ENCODE peak calls at places on chromosomes 12 and 14, in seven cellular contexts. N is IMR-90, K is H9, W is H1, I is neuronal stem cell, S is mesenchymal stem cell, Q is trophoblast cell. O is an unnamed sample.

GRCh38 chr12:69480698-69481097 is 10.5 kb downstream of the FRS2 start:
- DNase-seq in N (no peak), K (no peak), W (no peak), I (no peak), S (no peak), Q (no peak), O (no peak)

GRCh38 chr14:101478796-101479410 is 82.4 kb upstream of the DIO3 start:
- DNase-seq in N (no peak), K (peak; percentile 20), W (no peak), I (no peak), S (no peak), Q (no peak), O (no peak)

GRCh38 chr14:69037790-69038448 is 58.8 kb upstream of the ACTN1 start:
- DNase-seq in N (peak; percentile 52), K (peak; percentile 75), W (no peak), I (no peak), S (peak; percentile 63), Q (no peak), O (peak; percentile 93)

GRCh38 chr14:105256292-105256960 is 8.1 kb downstream of the BTBD6 start:
- DNase-seq in N (no peak), K (peak; percentile 20), W (no peak), I (no peak), S (no peak), Q (no peak), O (no peak)

GRCh38 chr12:105317942-105318614 is 12.4 kb upstream of the C12orf75 start:
- DNase-seq in N (no peak), K (no peak), W (no peak), I (no peak), S (no peak), Q (peak; percentile 33), O (no peak)

GRCh38 chr14:93027810-93028723 is 87.7 kb downstream of the ITPK1 start:
- DNase-seq in N (no peak), K (no peak), W (no peak), I (no peak), S (no peak), Q (no peak), O (no peak)

GRCh38 chr14:72962829-72963312 is 36.6 kb downstream of the DCAF4 start:
- DNase-seq in N (peak; percentile 95), K (peak; percentile 70), W (peak; percentile 67), I (peak; percentile 11), S (peak; percentile 71), Q (no peak), O (peak; percentile 86)

GRCh38 chr14:29584992-29585391 is 342.7 kb downstream of the PRKD1 start:
- DNase-seq in N (peak; percentile 94), K (peak; percentile 30), W (no peak), I (peak; percentile 30), S (peak; percentile 92), Q (no peak), O (peak; percentile 59)

GRCh38 chr12:117724545-117724944 is 244.2 kb downstream of the KSR2 start:
- DNase-seq in N (no peak), K (no peak), W (no peak), I (no peak), S (peak; percentile 20), Q (no peak), O (no peak)

GRCh38 chr12:118103231-118103600 is 595 bp downstream of the VSIG10 start:
- DNase-seq in N (peak; percentile 7), K (peak; percentile 60), W (peak; percentile 73), I (no peak), S (no peak), Q (no peak), O (peak; percentile 69)

GRCh38 chr12:93886533-93887511 is 209.6 kb downstream of the CRADD start:
- DNase-seq in N (peak; percentile 89), K (no peak), W (no peak), I (no peak), S (peak; percentile 50), Q (no peak), O (no peak)

GRCh38 chr12:130524759-130525158 is 187.1 kb downstream of the PIWIL1 start:
- DNase-seq in N (no peak), K (no peak), W (no peak), I (no peak), S (no peak), Q (no peak), O (no peak)

DNA sequence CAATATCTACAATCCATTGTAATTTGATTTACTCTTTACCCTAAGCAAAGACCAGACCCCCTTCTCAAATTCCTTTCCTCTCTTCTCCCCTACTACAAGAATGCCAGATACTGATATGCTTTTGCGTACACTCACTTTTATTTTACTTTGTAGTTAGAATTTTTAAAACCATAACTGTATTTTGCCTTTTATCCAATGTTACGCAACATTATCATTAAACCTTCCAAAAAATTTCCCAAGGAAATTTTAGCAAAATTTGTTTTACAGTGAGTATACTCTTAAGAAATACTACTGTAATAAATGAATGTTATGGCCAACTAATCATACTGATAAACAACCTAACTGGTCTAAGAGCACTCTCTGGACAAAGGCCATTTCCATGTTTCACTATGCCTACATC is 22.3 kb downstream of the ATP2B1 start:
- DNase-seq in N (no peak), K (no peak), W (no peak), I (no peak), S (no peak), Q (no peak), O (no peak)
- H3K4ac ChIP-seq in N (no peak overlapping the region), K (no peak overlapping the region), W (no peak overlapping the region), I (no peak overlapping the region), S (no peak overlapping the region), Q (peak overlapping the region; percentile 52), O (no peak overlapping the region)

GRCh38 chr12:106445053-106445452 is 87.5 kb downstream of the POLR3B start:
- DNase-seq in N (no peak), K (no peak), W (no peak), I (no peak), S (no peak), Q (no peak), O (no peak)
- H3K4ac ChIP-seq in N (no peak overlapping the region), K (no peak overlapping the region), W (no peak overlapping the region), I (no peak overlapping the region), S (no peak overlapping the region), Q (no peak overlapping the region), O (no peak overlapping the region)

GRCh38 chr14:70943838-70944237 is 36.6 kb downstream of the PCNX1 start:
- DNase-seq in N (no peak), K (no peak), W (no peak), I (no peak), S (no peak), Q (no peak), O (peak; percentile 44)

GRCh38 chr14:70947739-70948138 is 40.5 kb downstream of the PCNX1 start:
- DNase-seq in N (no peak), K (no peak), W (no peak), I (no peak), S (no peak), Q (peak; percentile 20), O (peak; percentile 47)

DNA sequence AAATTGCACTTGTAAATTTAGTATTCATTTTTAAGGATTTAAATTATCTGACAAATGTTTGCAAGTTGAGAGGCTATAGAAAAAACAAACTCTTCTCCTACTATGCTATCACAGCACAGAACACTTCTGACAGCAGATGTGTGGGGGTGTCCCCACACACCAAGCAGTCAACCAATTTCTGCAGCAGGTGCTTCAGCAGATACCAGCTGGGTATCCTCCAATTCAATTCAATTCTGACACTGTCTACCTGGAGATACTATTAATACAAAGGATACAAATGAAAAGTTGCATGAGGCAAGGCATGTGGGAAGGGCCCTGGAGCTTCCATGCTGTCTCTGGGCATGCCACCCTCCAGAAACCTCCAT is 35.1 kb downstream of the PCNX1 start:
- DNase-seq in N (no peak), K (no peak), W (no peak), I (no peak), S (no peak), Q (no peak), O (no peak)
- H3K4ac ChIP-seq in N (no peak overlapping the region), K (no peak overlapping the region), W (no peak overlapping the region), I (no peak overlapping the region), S (no peak overlapping the region), Q (peak overlapping the region; percentile 15), O (no peak overlapping the region)

GRCh38 chr12:119838781-119839180 is 38.3 kb downstream of the CIT start:
- DNase-seq in N (no peak), K (no peak), W (no peak), I (no peak), S (no peak), Q (no peak), O (no peak)
- H3K4ac ChIP-seq in N (no peak overlapping the region), K (no peak overlapping the region), W (no peak overlapping the region), I (no peak overlapping the region), S (no peak overlapping the region), Q (no peak overlapping the region), O (no peak overlapping the region)

DNA sequence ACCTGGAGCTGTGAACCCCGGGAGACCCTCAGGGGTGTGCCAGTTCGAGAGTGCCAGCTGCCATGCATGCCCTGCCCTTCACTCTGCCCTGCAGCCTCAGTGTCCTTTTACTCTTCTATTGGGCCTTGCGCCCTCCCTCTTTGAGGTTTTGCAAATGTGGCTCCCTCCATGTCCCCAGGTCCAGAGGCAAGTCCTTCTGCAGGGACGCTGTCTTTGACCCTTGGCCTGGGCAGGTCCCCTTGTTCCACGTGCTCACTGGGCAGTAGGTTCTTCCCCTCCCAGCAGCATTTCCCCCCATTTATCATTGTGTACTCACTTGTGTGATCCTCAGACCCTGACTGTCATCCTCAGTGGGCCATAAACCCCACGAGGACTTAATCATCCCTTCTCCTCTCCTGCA is 36.5 kb downstream of the TSPAN9 start:
- DNase-seq in N (no peak), K (no peak), W (no peak), I (no peak), S (no peak), Q (no peak), O (no peak)
- H3K4ac ChIP-seq in N (peak overlapping the region; percentile 29), K (no peak overlapping the region), W (no peak overlapping the region), I (no peak overlapping the region), S (no peak overlapping the region), Q (no peak overlapping the region), O (no peak overlapping the region)

DNA sequence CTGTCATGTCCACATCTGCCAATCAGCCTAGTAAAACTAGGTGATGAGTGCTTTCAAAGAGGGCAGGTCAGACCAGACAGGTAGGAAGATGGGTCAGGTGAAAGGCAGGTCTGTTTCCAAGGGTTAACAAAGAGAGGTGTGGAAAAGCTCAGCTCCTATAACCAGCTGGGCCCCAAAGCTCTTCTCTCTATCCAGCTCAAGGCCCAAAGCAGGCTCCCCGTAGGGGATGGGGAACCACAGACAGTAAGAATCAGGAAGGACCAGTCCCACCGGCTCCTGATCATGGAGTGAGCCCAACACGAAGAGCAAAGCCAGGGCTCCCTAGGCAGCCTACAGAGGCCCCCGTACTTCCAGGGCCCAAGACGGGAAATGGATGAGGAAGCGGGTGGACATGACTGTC is 83.2 kb downstream of the TTC9 start:
- DNase-seq in N (no peak), K (no peak), W (no peak), I (no peak), S (no peak), Q (no peak), O (no peak)
- H3K4ac ChIP-seq in N (no peak overlapping the region), K (no peak overlapping the region), W (no peak overlapping the region), I (no peak overlapping the region), S (no peak overlapping the region), Q (no peak overlapping the region), O (no peak overlapping the region)